ENCODE peak calls at places on chromosomes 12 and 14, in five cellular contexts. One of them, this sample, is unnamed.

GRCh38 chr14:70789361-70789760 is 20.0 kb downstream of the MAP3K9 start:
- DNase-seq in mucosa of descending colon: no peak
- DNase-seq in activated naive CD8-positive, alpha-beta T cell treated with anti-CD3 and anti-CD28 coated beads, Interleukin-2, amount 50 U/mL, for 16 hours: no peak
- DNase-seq in WTC11: no peak
- DNase-seq in stimulated activated CD4-positive, alpha-beta T cell treated with anti-CD3 and anti-CD28 coated beads, Interleukin-1b, Interleukin-23, amount 100 ng/mL, for 24 hours: no peak
- DNase-seq in this sample: no peak

GRCh38 chr12:49776413-49776812 is 35.1 kb downstream of the TMBIM6 start:
- DNase-seq in mucosa of descending colon: no peak
- DNase-seq in activated naive CD8-positive, alpha-beta T cell treated with anti-CD3 and anti-CD28 coated beads, Interleukin-2, amount 50 U/mL, for 16 hours: peak; percentile 19
- DNase-seq in WTC11: peak; percentile 72
- DNase-seq in stimulated activated CD4-positive, alpha-beta T cell treated with anti-CD3 and anti-CD28 coated beads, Interleukin-1b, Interleukin-23, amount 100 ng/mL, for 24 hours: peak; percentile 42
- DNase-seq in this sample: no peak

GRCh38 chr12:62919827-62920226 is 15.1 kb downstream of the PPM1H start:
- DNase-seq in mucosa of descending colon: no peak
- DNase-seq in activated naive CD8-positive, alpha-beta T cell treated with anti-CD3 and anti-CD28 coated beads, Interleukin-2, amount 50 U/mL, for 16 hours: no peak
- DNase-seq in WTC11: no peak
- DNase-seq in stimulated activated CD4-positive, alpha-beta T cell treated with anti-CD3 and anti-CD28 coated beads, Interleukin-1b, Interleukin-23, amount 100 ng/mL, for 24 hours: no peak
- DNase-seq in this sample: no peak

GRCh38 chr14:99412122-99413061 is 68.3 kb downstream of the SETD3 start:
- DNase-seq in mucosa of descending colon: no peak
- DNase-seq in activated naive CD8-positive, alpha-beta T cell treated with anti-CD3 and anti-CD28 coated beads, Interleukin-2, amount 50 U/mL, for 16 hours: no peak
- DNase-seq in WTC11: peak; percentile 63
- DNase-seq in stimulated activated CD4-positive, alpha-beta T cell treated with anti-CD3 and anti-CD28 coated beads, Interleukin-1b, Interleukin-23, amount 100 ng/mL, for 24 hours: no peak
- DNase-seq in this sample: no peak

GRCh38 chr12:116861331-116861730 is 19.9 kb downstream of the HRK start:
- DNase-seq in mucosa of descending colon: no peak
- DNase-seq in activated naive CD8-positive, alpha-beta T cell treated with anti-CD3 and anti-CD28 coated beads, Interleukin-2, amount 50 U/mL, for 16 hours: no peak
- DNase-seq in WTC11: no peak
- DNase-seq in stimulated activated CD4-positive, alpha-beta T cell treated with anti-CD3 and anti-CD28 coated beads, Interleukin-1b, Interleukin-23, amount 100 ng/mL, for 24 hours: no peak
- DNase-seq in this sample: no peak

GRCh38 chr12:810635-811415 is 58.4 kb downstream of the WNK1 start:
- DNase-seq in mucosa of descending colon: no peak
- DNase-seq in activated naive CD8-positive, alpha-beta T cell treated with anti-CD3 and anti-CD28 coated beads, Interleukin-2, amount 50 U/mL, for 16 hours: peak; percentile 12
- DNase-seq in WTC11: no peak
- DNase-seq in stimulated activated CD4-positive, alpha-beta T cell treated with anti-CD3 and anti-CD28 coated beads, Interleukin-1b, Interleukin-23, amount 100 ng/mL, for 24 hours: peak; percentile 53
- DNase-seq in this sample: no peak

GRCh38 chr14:62657376-62657775 is 387.9 kb downstream of the KCNH5 start:
- DNase-seq in mucosa of descending colon: no peak
- DNase-seq in activated naive CD8-positive, alpha-beta T cell treated with anti-CD3 and anti-CD28 coated beads, Interleukin-2, amount 50 U/mL, for 16 hours: no peak
- DNase-seq in WTC11: no peak
- DNase-seq in stimulated activated CD4-positive, alpha-beta T cell treated with anti-CD3 and anti-CD28 coated beads, Interleukin-1b, Interleukin-23, amount 100 ng/mL, for 24 hours: no peak
- DNase-seq in this sample: no peak

GRCh38 chr12:46233985-46234384 is 34.9 kb downstream of the SLC38A1 start:
- DNase-seq in mucosa of descending colon: no peak
- DNase-seq in activated naive CD8-positive, alpha-beta T cell treated with anti-CD3 and anti-CD28 coated beads, Interleukin-2, amount 50 U/mL, for 16 hours: no peak
- DNase-seq in WTC11: no peak
- DNase-seq in stimulated activated CD4-positive, alpha-beta T cell treated with anti-CD3 and anti-CD28 coated beads, Interleukin-1b, Interleukin-23, amount 100 ng/mL, for 24 hours: no peak
- DNase-seq in this sample: no peak

GRCh38 chr14:21087294-21088091 is 11.0 kb downstream of the ZNF219 start:
- DNase-seq in mucosa of descending colon: peak; percentile 59
- DNase-seq in activated naive CD8-positive, alpha-beta T cell treated with anti-CD3 and anti-CD28 coated beads, Interleukin-2, amount 50 U/mL, for 16 hours: no peak
- DNase-seq in WTC11: peak; percentile 34
- DNase-seq in stimulated activated CD4-positive, alpha-beta T cell treated with anti-CD3 and anti-CD28 coated beads, Interleukin-1b, Interleukin-23, amount 100 ng/mL, for 24 hours: no peak
- DNase-seq in this sample: no peak

GRCh38 chr12:53160673-53161072 is 19.8 kb upstream of the ZNF740 start:
- DNase-seq in mucosa of descending colon: no peak
- DNase-seq in activated naive CD8-positive, alpha-beta T cell treated with anti-CD3 and anti-CD28 coated beads, Interleukin-2, amount 50 U/mL, for 16 hours: no peak
- DNase-seq in WTC11: no peak
- DNase-seq in stimulated activated CD4-positive, alpha-beta T cell treated with anti-CD3 and anti-CD28 coated beads, Interleukin-1b, Interleukin-23, amount 100 ng/mL, for 24 hours: no peak
- DNase-seq in this sample: no peak

GRCh38 chr12:62772556-62772955 is 162.4 kb downstream of the PPM1H start:
- DNase-seq in mucosa of descending colon: no peak
- DNase-seq in activated naive CD8-positive, alpha-beta T cell treated with anti-CD3 and anti-CD28 coated beads, Interleukin-2, amount 50 U/mL, for 16 hours: no peak
- DNase-seq in WTC11: no peak
- DNase-seq in stimulated activated CD4-positive, alpha-beta T cell treated with anti-CD3 and anti-CD28 coated beads, Interleukin-1b, Interleukin-23, amount 100 ng/mL, for 24 hours: no peak
- DNase-seq in this sample: no peak

GRCh38 chr12:22121224-22121623 is 75.2 kb downstream of the CMAS start:
- DNase-seq in mucosa of descending colon: no peak
- DNase-seq in activated naive CD8-positive, alpha-beta T cell treated with anti-CD3 and anti-CD28 coated beads, Interleukin-2, amount 50 U/mL, for 16 hours: no peak
- DNase-seq in WTC11: peak; percentile 75
- DNase-seq in stimulated activated CD4-positive, alpha-beta T cell treated with anti-CD3 and anti-CD28 coated beads, Interleukin-1b, Interleukin-23, amount 100 ng/mL, for 24 hours: no peak
- DNase-seq in this sample: no peak

GRCh38 chr12:107523760-107524558 is 161.6 kb upstream of the PWP1 start:
- DNase-seq in mucosa of descending colon: no peak
- DNase-seq in activated naive CD8-positive, alpha-beta T cell treated with anti-CD3 and anti-CD28 coated beads, Interleukin-2, amount 50 U/mL, for 16 hours: no peak
- DNase-seq in WTC11: no peak
- DNase-seq in stimulated activated CD4-positive, alpha-beta T cell treated with anti-CD3 and anti-CD28 coated beads, Interleukin-1b, Interleukin-23, amount 100 ng/mL, for 24 hours: no peak
- DNase-seq in this sample: no peak

GRCh38 chr14:71551291-71551955 is 380.8 kb upstream of the RGS6 start:
- DNase-seq in mucosa of descending colon: no peak
- DNase-seq in activated naive CD8-positive, alpha-beta T cell treated with anti-CD3 and anti-CD28 coated beads, Interleukin-2, amount 50 U/mL, for 16 hours: no peak
- DNase-seq in WTC11: no peak
- DNase-seq in stimulated activated CD4-positive, alpha-beta T cell treated with anti-CD3 and anti-CD28 coated beads, Interleukin-1b, Interleukin-23, amount 100 ng/mL, for 24 hours: no peak
- DNase-seq in this sample: no peak

GRCh38 chr14:67276131-67276530 is 34.9 kb downstream of the PALS1 start:
- DNase-seq in mucosa of descending colon: no peak
- DNase-seq in activated naive CD8-positive, alpha-beta T cell treated with anti-CD3 and anti-CD28 coated beads, Interleukin-2, amount 50 U/mL, for 16 hours: no peak
- DNase-seq in WTC11: no peak
- DNase-seq in stimulated activated CD4-positive, alpha-beta T cell treated with anti-CD3 and anti-CD28 coated beads, Interleukin-1b, Interleukin-23, amount 100 ng/mL, for 24 hours: no peak
- DNase-seq in this sample: no peak

GRCh38 chr12:117664169-117664568 is 302.7 kb upstream of the NOS1 start:
- DNase-seq in mucosa of descending colon: no peak
- DNase-seq in activated naive CD8-positive, alpha-beta T cell treated with anti-CD3 and anti-CD28 coated beads, Interleukin-2, amount 50 U/mL, for 16 hours: no peak
- DNase-seq in WTC11: no peak
- DNase-seq in stimulated activated CD4-positive, alpha-beta T cell treated with anti-CD3 and anti-CD28 coated beads, Interleukin-1b, Interleukin-23, amount 100 ng/mL, for 24 hours: no peak
- DNase-seq in this sample: no peak

GRCh38 chr12:48446372-48446771 is 26.0 kb upstream of the ANP32D start:
- DNase-seq in mucosa of descending colon: no peak
- DNase-seq in activated naive CD8-positive, alpha-beta T cell treated with anti-CD3 and anti-CD28 coated beads, Interleukin-2, amount 50 U/mL, for 16 hours: no peak
- DNase-seq in WTC11: no peak
- DNase-seq in stimulated activated CD4-positive, alpha-beta T cell treated with anti-CD3 and anti-CD28 coated beads, Interleukin-1b, Interleukin-23, amount 100 ng/mL, for 24 hours: no peak
- DNase-seq in this sample: no peak

GRCh38 chr12:116916714-116917114 is 6.0 kb downstream of the FBXW8 start:
- DNase-seq in mucosa of descending colon: no peak
- DNase-seq in activated naive CD8-positive, alpha-beta T cell treated with anti-CD3 and anti-CD28 coated beads, Interleukin-2, amount 50 U/mL, for 16 hours: peak; percentile 0
- DNase-seq in WTC11: no peak
- DNase-seq in stimulated activated CD4-positive, alpha-beta T cell treated with anti-CD3 and anti-CD28 coated beads, Interleukin-1b, Interleukin-23, amount 100 ng/mL, for 24 hours: no peak
- DNase-seq in this sample: no peak

GRCh38 chr14:77094672-77095284 is 3.3 kb upstream of the CIPC start:
- DNase-seq in mucosa of descending colon: no peak
- DNase-seq in activated naive CD8-positive, alpha-beta T cell treated with anti-CD3 and anti-CD28 coated beads, Interleukin-2, amount 50 U/mL, for 16 hours: peak; percentile 53
- DNase-seq in WTC11: peak; percentile 91
- DNase-seq in stimulated activated CD4-positive, alpha-beta T cell treated with anti-CD3 and anti-CD28 coated beads, Interleukin-1b, Interleukin-23, amount 100 ng/mL, for 24 hours: peak; percentile 64
- DNase-seq in this sample: no peak

GRCh38 chr14:105530446-105531087 is 4.2 kb downstream of the TMEM121 start:
- DNase-seq in mucosa of descending colon: no peak
- DNase-seq in activated naive CD8-positive, alpha-beta T cell treated with anti-CD3 and anti-CD28 coated beads, Interleukin-2, amount 50 U/mL, for 16 hours: no peak
- DNase-seq in WTC11: no peak
- DNase-seq in stimulated activated CD4-positive, alpha-beta T cell treated with anti-CD3 and anti-CD28 coated beads, Interleukin-1b, Interleukin-23, amount 100 ng/mL, for 24 hours: no peak
- DNase-seq in this sample: no peak

GRCh38 chr14:89911018-89911919 is 43.3 kb downstream of the EFCAB11 start:
- DNase-seq in mucosa of descending colon: no peak
- DNase-seq in activated naive CD8-positive, alpha-beta T cell treated with anti-CD3 and anti-CD28 coated beads, Interleukin-2, amount 50 U/mL, for 16 hours: no peak
- DNase-seq in WTC11: peak; percentile 29
- DNase-seq in stimulated activated CD4-positive, alpha-beta T cell treated with anti-CD3 and anti-CD28 coated beads, Interleukin-1b, Interleukin-23, amount 100 ng/mL, for 24 hours: no peak
- DNase-seq in this sample: no peak

GRCh38 chr14:50798048-50798421 is 32.9 kb downstream of the NIN start:
- DNase-seq in mucosa of descending colon: no peak
- DNase-seq in activated naive CD8-positive, alpha-beta T cell treated with anti-CD3 and anti-CD28 coated beads, Interleukin-2, amount 50 U/mL, for 16 hours: no peak
- DNase-seq in WTC11: no peak
- DNase-seq in stimulated activated CD4-positive, alpha-beta T cell treated with anti-CD3 and anti-CD28 coated beads, Interleukin-1b, Interleukin-23, amount 100 ng/mL, for 24 hours: no peak
- DNase-seq in this sample: no peak

GRCh38 chr14:77339407-77339806 is 18.6 kb downstream of the GSTZ1 start:
- DNase-seq in mucosa of descending colon: no peak
- DNase-seq in activated naive CD8-positive, alpha-beta T cell treated with anti-CD3 and anti-CD28 coated beads, Interleukin-2, amount 50 U/mL, for 16 hours: no peak
- DNase-seq in WTC11: no peak
- DNase-seq in stimulated activated CD4-positive, alpha-beta T cell treated with anti-CD3 and anti-CD28 coated beads, Interleukin-1b, Interleukin-23, amount 100 ng/mL, for 24 hours: no peak
- DNase-seq in this sample: no peak

GRCh38 chr12:76220980-76221379 is 127.2 kb downstream of the BBS10 start:
- DNase-seq in mucosa of descending colon: no peak
- DNase-seq in activated naive CD8-positive, alpha-beta T cell treated with anti-CD3 and anti-CD28 coated beads, Interleukin-2, amount 50 U/mL, for 16 hours: no peak
- DNase-seq in WTC11: no peak
- DNase-seq in stimulated activated CD4-positive, alpha-beta T cell treated with anti-CD3 and anti-CD28 coated beads, Interleukin-1b, Interleukin-23, amount 100 ng/mL, for 24 hours: no peak
- DNase-seq in this sample: no peak

GRCh38 chr12:122835693-122836026 is 403 bp downstream of the HIP1R start:
- DNase-seq in mucosa of descending colon: no peak
- DNase-seq in activated naive CD8-positive, alpha-beta T cell treated with anti-CD3 and anti-CD28 coated beads, Interleukin-2, amount 50 U/mL, for 16 hours: no peak
- DNase-seq in WTC11: peak; percentile 42
- DNase-seq in stimulated activated CD4-positive, alpha-beta T cell treated with anti-CD3 and anti-CD28 coated beads, Interleukin-1b, Interleukin-23, amount 100 ng/mL, for 24 hours: no peak
- DNase-seq in this sample: no peak

GRCh38 chr12:20477691-20478090 is 109.4 kb downstream of the PDE3A start:
- DNase-seq in mucosa of descending colon: no peak
- DNase-seq in activated naive CD8-positive, alpha-beta T cell treated with anti-CD3 and anti-CD28 coated beads, Interleukin-2, amount 50 U/mL, for 16 hours: no peak
- DNase-seq in WTC11: no peak
- DNase-seq in stimulated activated CD4-positive, alpha-beta T cell treated with anti-CD3 and anti-CD28 coated beads, Interleukin-1b, Interleukin-23, amount 100 ng/mL, for 24 hours: no peak
- DNase-seq in this sample: no peak

GRCh38 chr12:49971141-49971540 is 1.6 kb upstream of the AQP6 start:
- DNase-seq in mucosa of descending colon: no peak
- DNase-seq in activated naive CD8-positive, alpha-beta T cell treated with anti-CD3 and anti-CD28 coated beads, Interleukin-2, amount 50 U/mL, for 16 hours: no peak
- DNase-seq in WTC11: no peak
- DNase-seq in stimulated activated CD4-positive, alpha-beta T cell treated with anti-CD3 and anti-CD28 coated beads, Interleukin-1b, Interleukin-23, amount 100 ng/mL, for 24 hours: no peak
- DNase-seq in this sample: no peak

GRCh38 chr14:54383811-54384210 is 13.0 kb upstream of the CDKN3 start:
- DNase-seq in mucosa of descending colon: no peak
- DNase-seq in activated naive CD8-positive, alpha-beta T cell treated with anti-CD3 and anti-CD28 coated beads, Interleukin-2, amount 50 U/mL, for 16 hours: no peak
- DNase-seq in WTC11: no peak
- DNase-seq in stimulated activated CD4-positive, alpha-beta T cell treated with anti-CD3 and anti-CD28 coated beads, Interleukin-1b, Interleukin-23, amount 100 ng/mL, for 24 hours: no peak
- DNase-seq in this sample: no peak

GRCh38 chr14:23056257-23056955 is 914 bp downstream of the CDH24 start:
- DNase-seq in mucosa of descending colon: no peak
- DNase-seq in activated naive CD8-positive, alpha-beta T cell treated with anti-CD3 and anti-CD28 coated beads, Interleukin-2, amount 50 U/mL, for 16 hours: no peak
- DNase-seq in WTC11: peak; percentile 81
- DNase-seq in stimulated activated CD4-positive, alpha-beta T cell treated with anti-CD3 and anti-CD28 coated beads, Interleukin-1b, Interleukin-23, amount 100 ng/mL, for 24 hours: peak; percentile 54
- DNase-seq in this sample: no peak

GRCh38 chr14:26175659-26176058 is 422.2 kb downstream of the NOVA1 start:
- DNase-seq in mucosa of descending colon: no peak
- DNase-seq in activated naive CD8-positive, alpha-beta T cell treated with anti-CD3 and anti-CD28 coated beads, Interleukin-2, amount 50 U/mL, for 16 hours: no peak
- DNase-seq in WTC11: no peak
- DNase-seq in stimulated activated CD4-positive, alpha-beta T cell treated with anti-CD3 and anti-CD28 coated beads, Interleukin-1b, Interleukin-23, amount 100 ng/mL, for 24 hours: no peak
- DNase-seq in this sample: no peak